ENCODE peak calls at places on chromosomes 4 and X, in eight cellular contexts. One of them, this sample, is unnamed.
A peak's percentile ranks its signal among the peaks of the same experiment; 100 is the strongest.

GRCh38 chr4:89486042-89486441 is 178.4 kb upstream of the GPRIN3 start:
- DNase-seq in endothelial cell: no peak
- DNase-seq in activated naive CD4-positive, alpha-beta T cell: no peak
- DNase-seq in NCI-H2081 treated with DMSO at 0.1 percent for 48 hours: no peak
- DNase-seq in memory B cell: no peak
- DNase-seq in fibroblast of mammary gland: peak; percentile 67
- DNase-seq in RCC 7860: no peak
- DNase-seq in activated T-helper 1 cell treated with anti-CD3 and anti-CD28 coated beads, Interleukin-12 subunit alpha, Interleukin-12 subunit beta, Interleukin-2, Interleukin-4 antibody, amounts not matched to agents 30 ng/mL and 10 ng/mL and 1 ng/mL, durations not matched to agents 14 hours and 24 hours and 36 hours: no peak
- DNase-seq in this sample: peak; percentile 42

GRCh38 chr4:24730256-24731001 is 64.9 kb upstream of the SOD3 start:
- DNase-seq in endothelial cell: no peak
- DNase-seq in activated naive CD4-positive, alpha-beta T cell: no peak
- DNase-seq in NCI-H2081 treated with DMSO at 0.1 percent for 48 hours: no peak
- DNase-seq in memory B cell: no peak
- DNase-seq in fibroblast of mammary gland: peak; percentile 86
- DNase-seq in RCC 7860: no peak
- DNase-seq in activated T-helper 1 cell treated with anti-CD3 and anti-CD28 coated beads, Interleukin-12 subunit alpha, Interleukin-12 subunit beta, Interleukin-2, Interleukin-4 antibody, amounts not matched to agents 30 ng/mL and 10 ng/mL and 1 ng/mL, durations not matched to agents 14 hours and 24 hours and 36 hours: no peak
- DNase-seq in this sample: peak; percentile 89

GRCh38 chr4:124941267-124941666 is 228.7 kb upstream of the ANKRD50 start:
- DNase-seq in endothelial cell: no peak
- DNase-seq in activated naive CD4-positive, alpha-beta T cell: no peak
- DNase-seq in NCI-H2081 treated with DMSO at 0.1 percent for 48 hours: no peak
- DNase-seq in memory B cell: no peak
- DNase-seq in fibroblast of mammary gland: peak; percentile 33
- DNase-seq in RCC 7860: peak; percentile 30
- DNase-seq in activated T-helper 1 cell treated with anti-CD3 and anti-CD28 coated beads, Interleukin-12 subunit alpha, Interleukin-12 subunit beta, Interleukin-2, Interleukin-4 antibody, amounts not matched to agents 30 ng/mL and 10 ng/mL and 1 ng/mL, durations not matched to agents 14 hours and 24 hours and 36 hours: no peak
- DNase-seq in this sample: no peak

GRCh38 chr4:75289843-75290616 is 224.2 kb downstream of the RCHY1 start:
- DNase-seq in endothelial cell: peak; percentile 22
- DNase-seq in activated naive CD4-positive, alpha-beta T cell: no peak
- DNase-seq in NCI-H2081 treated with DMSO at 0.1 percent for 48 hours: peak; percentile 47
- DNase-seq in memory B cell: peak; percentile 5
- DNase-seq in fibroblast of mammary gland: peak; percentile 28
- DNase-seq in RCC 7860: no peak
- DNase-seq in activated T-helper 1 cell treated with anti-CD3 and anti-CD28 coated beads, Interleukin-12 subunit alpha, Interleukin-12 subunit beta, Interleukin-2, Interleukin-4 antibody, amounts not matched to agents 30 ng/mL and 10 ng/mL and 1 ng/mL, durations not matched to agents 14 hours and 24 hours and 36 hours: no peak
- DNase-seq in this sample: peak; percentile 11

GRCh38 chr4:138494931-138495330 is 252.8 kb upstream of the SLC7A11 start:
- DNase-seq in endothelial cell: peak; percentile 19
- DNase-seq in activated naive CD4-positive, alpha-beta T cell: no peak
- DNase-seq in NCI-H2081 treated with DMSO at 0.1 percent for 48 hours: no peak
- DNase-seq in memory B cell: no peak
- DNase-seq in fibroblast of mammary gland: peak; percentile 10
- DNase-seq in RCC 7860: no peak
- DNase-seq in activated T-helper 1 cell treated with anti-CD3 and anti-CD28 coated beads, Interleukin-12 subunit alpha, Interleukin-12 subunit beta, Interleukin-2, Interleukin-4 antibody, amounts not matched to agents 30 ng/mL and 10 ng/mL and 1 ng/mL, durations not matched to agents 14 hours and 24 hours and 36 hours: no peak
- DNase-seq in this sample: no peak

GRCh38 chr4:98996056-98996941 is 778 bp downstream of the METAP1 start:
- DNase-seq in endothelial cell: no peak
- DNase-seq in activated naive CD4-positive, alpha-beta T cell: no peak
- DNase-seq in NCI-H2081 treated with DMSO at 0.1 percent for 48 hours: no peak
- DNase-seq in memory B cell: peak; percentile 0
- DNase-seq in fibroblast of mammary gland: peak; percentile 28
- DNase-seq in RCC 7860: peak; percentile 47
- DNase-seq in activated T-helper 1 cell treated with anti-CD3 and anti-CD28 coated beads, Interleukin-12 subunit alpha, Interleukin-12 subunit beta, Interleukin-2, Interleukin-4 antibody, amounts not matched to agents 30 ng/mL and 10 ng/mL and 1 ng/mL, durations not matched to agents 14 hours and 24 hours and 36 hours: no peak
- DNase-seq in this sample: no peak

GRCh38 chr4:17236686-17237085 is 275.2 kb downstream of the QDPR start:
- DNase-seq in endothelial cell: no peak
- DNase-seq in activated naive CD4-positive, alpha-beta T cell: no peak
- DNase-seq in NCI-H2081 treated with DMSO at 0.1 percent for 48 hours: no peak
- DNase-seq in memory B cell: no peak
- DNase-seq in fibroblast of mammary gland: peak; percentile 81
- DNase-seq in RCC 7860: no peak
- DNase-seq in activated T-helper 1 cell treated with anti-CD3 and anti-CD28 coated beads, Interleukin-12 subunit alpha, Interleukin-12 subunit beta, Interleukin-2, Interleukin-4 antibody, amounts not matched to agents 30 ng/mL and 10 ng/mL and 1 ng/mL, durations not matched to agents 14 hours and 24 hours and 36 hours: no peak
- DNase-seq in this sample: peak; percentile 75

GRCh38 chr4:145217339-145217738 is 37.0 kb upstream of the OTUD4 start:
- DNase-seq in endothelial cell: no peak
- DNase-seq in activated naive CD4-positive, alpha-beta T cell: no peak
- DNase-seq in NCI-H2081 treated with DMSO at 0.1 percent for 48 hours: no peak
- DNase-seq in memory B cell: no peak
- DNase-seq in fibroblast of mammary gland: no peak
- DNase-seq in RCC 7860: no peak
- DNase-seq in activated T-helper 1 cell treated with anti-CD3 and anti-CD28 coated beads, Interleukin-12 subunit alpha, Interleukin-12 subunit beta, Interleukin-2, Interleukin-4 antibody, amounts not matched to agents 30 ng/mL and 10 ng/mL and 1 ng/mL, durations not matched to agents 14 hours and 24 hours and 36 hours: no peak
- DNase-seq in this sample: no peak

GRCh38 chrX:41556958-41557357 is 109.8 kb downstream of the NYX start:
- DNase-seq in endothelial cell: no peak
- DNase-seq in activated naive CD4-positive, alpha-beta T cell: no peak
- DNase-seq in NCI-H2081 treated with DMSO at 0.1 percent for 48 hours: no peak
- DNase-seq in memory B cell: no peak
- DNase-seq in fibroblast of mammary gland: no peak
- DNase-seq in RCC 7860: peak; percentile 13
- DNase-seq in activated T-helper 1 cell treated with anti-CD3 and anti-CD28 coated beads, Interleukin-12 subunit alpha, Interleukin-12 subunit beta, Interleukin-2, Interleukin-4 antibody, amounts not matched to agents 30 ng/mL and 10 ng/mL and 1 ng/mL, durations not matched to agents 14 hours and 24 hours and 36 hours: peak; percentile 20
- DNase-seq in this sample: no peak

GRCh38 chr4:75698162-75698962 is 25.2 kb upstream of the G3BP2 start:
- DNase-seq in endothelial cell: no peak
- DNase-seq in activated naive CD4-positive, alpha-beta T cell: no peak
- DNase-seq in NCI-H2081 treated with DMSO at 0.1 percent for 48 hours: no peak
- DNase-seq in memory B cell: peak; percentile 65
- DNase-seq in fibroblast of mammary gland: no peak
- DNase-seq in RCC 7860: no peak
- DNase-seq in activated T-helper 1 cell treated with anti-CD3 and anti-CD28 coated beads, Interleukin-12 subunit alpha, Interleukin-12 subunit beta, Interleukin-2, Interleukin-4 antibody, amounts not matched to agents 30 ng/mL and 10 ng/mL and 1 ng/mL, durations not matched to agents 14 hours and 24 hours and 36 hours: no peak
- DNase-seq in this sample: no peak